ENCODE peak calls at places on chromosomes 1 and 21, in eight cellular contexts. P is breast epithelium; Y is mammary epithelial cell; H is adipocyte; E is SK-N-SH; J is CD4-positive, alpha-beta memory T cell; Z is astrocyte of the cerebellum; B is esophagus muscularis mucosa. K is an unnamed sample.

GRCh38 chr1:2300851-2301606 is 72.9 kb downstream of the SKI start:
- DNase-seq in P (peak; percentile 74), Y (no peak), H (no peak), E (no peak), J (peak; percentile 96), Z (no peak), B (peak; percentile 96), K (no peak)

GRCh38 chr21:41955516-41955915 is 1.7 kb upstream of the C2CD2 start:
- DNase-seq in P (no peak), Y (no peak), H (no peak), E (no peak), J (no peak), Z (no peak), B (no peak), K (no peak)

GRCh38 chr1:17802164-17802563 is 47.0 kb downstream of the ACTL8 start:
- DNase-seq in P (no peak), Y (no peak), H (no peak), E (no peak), J (no peak), Z (no peak), B (no peak), K (no peak)

GRCh38 chr1:175788586-175789252 is 45.3 kb upstream of the TNR start:
- DNase-seq in P (no peak), Y (no peak), H (no peak), E (no peak), J (no peak), Z (no peak), B (no peak), K (no peak)

GRCh38 chr21:44520326-44521300 is 19.4 kb downstream of the KRTAP10-1 start:
- DNase-seq in P (no peak), Y (no peak), H (no peak), E (no peak), J (no peak), Z (no peak), B (no peak), K (no peak)

GRCh38 chr1:13908128-13908527 is 208.1 kb downstream of the PRDM2 start:
- DNase-seq in P (no peak), Y (no peak), H (no peak), E (no peak), J (no peak), Z (no peak), B (no peak), K (no peak)

GRCh38 chr21:36463991-36464390 is 15.9 kb downstream of the CLDN14 start:
- DNase-seq in P (no peak), Y (no peak), H (no peak), E (no peak), J (no peak), Z (no peak), B (no peak), K (no peak)

GRCh38 chr1:155082301-155082940 is 3.8 kb downstream of the EFNA3 start:
- DNase-seq in P (no peak), Y (no peak), H (no peak), E (no peak), J (no peak), Z (no peak), B (no peak), K (no peak)

GRCh38 chr1:186655877-186656276 is 24.3 kb downstream of the PTGS2 start:
- DNase-seq in P (no peak), Y (no peak), H (no peak), E (no peak), J (no peak), Z (no peak), B (no peak), K (no peak)

GRCh38 chr1:119676571-119677206 is 28.6 kb upstream of the ZNF697 start:
- DNase-seq in P (no peak), Y (no peak), H (peak; percentile 25), E (no peak), J (no peak), Z (no peak), B (no peak), K (no peak)

GRCh38 chr1:155062151-155062686 is 1.3 kb upstream of the EFNA4 start:
- DNase-seq in P (no peak), Y (no peak), H (peak; percentile 37), E (peak; percentile 59), J (no peak), Z (no peak), B (no peak), K (no peak)

GRCh38 chr1:179353546-179353945 is 12.2 kb upstream of the AXDND1 start:
- DNase-seq in P (no peak), Y (peak; percentile 21), H (peak; percentile 81), E (no peak), J (no peak), Z (peak; percentile 15), B (no peak), K (peak; percentile 23)

GRCh38 chr1:159828176-159828575 is 1.5 kb downstream of the SLAMF8 start:
- DNase-seq in P (no peak), Y (no peak), H (no peak), E (no peak), J (no peak), Z (no peak), B (no peak), K (no peak)

GRCh38 chr1:225544283-225544682 is 108.6 kb downstream of the ENAH start:
- DNase-seq in P (no peak), Y (no peak), H (no peak), E (no peak), J (no peak), Z (no peak), B (no peak), K (no peak)

GRCh38 chr1:48675251-48675650 is 101.4 kb downstream of the BEND5 start:
- DNase-seq in P (no peak), Y (peak; percentile 60), H (no peak), E (no peak), J (no peak), Z (no peak), B (no peak), K (no peak)

GRCh38 chr21:38315155-38315554 is 58.4 kb downstream of the KCNJ15 start:
- DNase-seq in P (no peak), Y (no peak), H (no peak), E (no peak), J (no peak), Z (no peak), B (no peak), K (no peak)

GRCh38 chr1:200753650-200754198 is 15.0 kb downstream of the CAMSAP2 start:
- DNase-seq in P (no peak), Y (no peak), H (no peak), E (no peak), J (no peak), Z (no peak), B (no peak), K (no peak)

GRCh38 chr1:30445449-30445848 is 277.9 kb downstream of the MATN1 start:
- DNase-seq in P (no peak), Y (no peak), H (no peak), E (no peak), J (no peak), Z (no peak), B (peak; percentile 79), K (no peak)

GRCh38 chr1:230682274-230682673 is 31.6 kb downstream of the AGT start:
- DNase-seq in P (no peak), Y (no peak), H (no peak), E (no peak), J (no peak), Z (no peak), B (no peak), K (no peak)

GRCh38 chr1:81801032-81801833 is 499 bp downstream of the ADGRL2 start:
- DNase-seq in P (peak; percentile 77), Y (peak; percentile 91), H (peak; percentile 93), E (peak; percentile 83), J (no peak), Z (peak; percentile 76), B (peak; percentile 93), K (peak; percentile 52)

GRCh38 chr1:31127266-31127665 is 61.7 kb upstream of the PUM1 start:
- DNase-seq in P (no peak), Y (no peak), H (peak; percentile 72), E (no peak), J (no peak), Z (no peak), B (no peak), K (peak; percentile 40)

GRCh38 chr1:224820341-224820740 is 109.1 kb upstream of the DNAH14 start:
- DNase-seq in P (no peak), Y (no peak), H (no peak), E (no peak), J (no peak), Z (no peak), B (no peak), K (no peak)

GRCh38 chr1:19405195-19405760 is 80.1 kb downstream of the CAPZB start:
- DNase-seq in P (no peak), Y (no peak), H (no peak), E (peak; percentile 59), J (no peak), Z (no peak), B (no peak), K (no peak)

GRCh38 chr1:228857611-228858010 is 122.3 kb downstream of the RHOU start:
- DNase-seq in P (no peak), Y (no peak), H (no peak), E (no peak), J (no peak), Z (no peak), B (no peak), K (no peak)
- H3K4me3 ChIP-seq in P (no peak overlapping the region), Y (no peak overlapping the region), H (no peak overlapping the region), E (no peak overlapping the region), J (no peak overlapping the region), Z (no peak overlapping the region), B (no peak overlapping the region), K (no peak overlapping the region)

GRCh38 chr1:59730759-59731478 is 83.8 kb upstream of the HOOK1 start:
- DNase-seq in P (peak; percentile 47), Y (peak; percentile 92), H (peak; percentile 87), E (no peak), J (no peak), Z (peak; percentile 95), B (peak; percentile 96), K (peak; percentile 82)
- H3K4me3 ChIP-seq in P (no peak overlapping the region), Y (no peak overlapping the region), H (peak overlapping the region; percentile 16), E (no peak overlapping the region), J (no peak overlapping the region), Z (no peak overlapping the region), B (no peak overlapping the region), K (no peak overlapping the region)

GRCh38 chr1:29043270-29043971 is 80.3 kb downstream of the TMEM200B start:
- DNase-seq in P (no peak), Y (no peak), H (peak; percentile 4), E (no peak), J (no peak), Z (no peak), B (no peak), K (no peak)
- H3K4me3 ChIP-seq in P (no peak overlapping the region), Y (no peak overlapping the region), H (peak overlapping the region; percentile 53), E (no peak overlapping the region), J (no peak overlapping the region), Z (no peak overlapping the region), B (no peak overlapping the region), K (no peak overlapping the region)

DNA sequence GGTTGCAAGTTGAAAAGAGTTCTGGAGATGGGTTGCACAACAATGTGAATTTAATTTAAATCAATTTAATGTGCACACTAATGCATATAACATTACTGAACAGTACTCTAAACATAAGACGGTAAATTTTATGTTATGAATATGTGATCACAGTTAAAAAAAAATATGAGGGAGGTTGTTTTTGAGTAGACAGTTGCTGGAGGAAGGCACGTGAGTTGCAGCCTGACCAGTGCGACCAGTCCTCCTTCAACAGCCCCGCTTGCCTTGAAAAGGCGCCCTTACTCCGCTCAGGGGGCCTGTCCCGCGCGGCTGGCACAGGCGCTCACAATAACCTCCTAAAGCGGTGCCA is 322 bp upstream of the OLIG1 start:
- DNase-seq in P (no peak), Y (no peak), H (no peak), E (no peak), J (no peak), Z (no peak), B (no peak), K (no peak)
- H3K4me3 ChIP-seq in P (peak overlapping the region; percentile 47), Y (no peak overlapping the region), H (no peak overlapping the region), E (no peak overlapping the region), J (no peak overlapping the region), Z (no peak overlapping the region), B (peak overlapping the region; percentile 39), K (no peak overlapping the region)

K was measured in AG04449.